ENCODE peak calls at places on chromosomes 5 and 9, in eight cellular contexts. One of them, this sample, is unnamed.

GRCh38 chr9:109248133-109248581 is 72.7 kb downstream of the EPB41L4B start:
- DNase-seq in HTR-8/SVneo: no peak
- DNase-seq in brain microvascular endothelial cell: peak
- DNase-seq in activated gamma-delta T cell: no peak
- DNase-seq in non-pigmented ciliary epithelial cell: no peak
- DNase-seq in ACHN: no peak
- DNase-seq in amniotic epithelial cell: peak
- DNase-seq in activated CD4-positive, alpha-beta T cell treated with anti-CD3 and anti-CD28 coated beads, Interleukin-2, amount 50 U/mL, for 24 hours: no peak
- DNase-seq in this sample: no peak

GRCh38 chr9:86511614-86512360 is 157.6 kb upstream of the TUT7 start:
- DNase-seq in HTR-8/SVneo: no peak
- DNase-seq in brain microvascular endothelial cell: no peak
- DNase-seq in activated gamma-delta T cell: no peak
- DNase-seq in non-pigmented ciliary epithelial cell: no peak
- DNase-seq in ACHN: no peak
- DNase-seq in amniotic epithelial cell: no peak
- DNase-seq in activated CD4-positive, alpha-beta T cell treated with anti-CD3 and anti-CD28 coated beads, Interleukin-2, amount 50 U/mL, for 24 hours: no peak
- DNase-seq in this sample: no peak

GRCh38 chr5:32172908-32173393 is 1.2 kb downstream of the GOLPH3 start:
- DNase-seq in HTR-8/SVneo: no peak
- DNase-seq in brain microvascular endothelial cell: no peak
- DNase-seq in activated gamma-delta T cell: no peak
- DNase-seq in non-pigmented ciliary epithelial cell: no peak
- DNase-seq in ACHN: no peak
- DNase-seq in amniotic epithelial cell: no peak
- DNase-seq in activated CD4-positive, alpha-beta T cell treated with anti-CD3 and anti-CD28 coated beads, Interleukin-2, amount 50 U/mL, for 24 hours: no peak
- DNase-seq in this sample: no peak

GRCh38 chr9:69745716-69746538 is 13.9 kb downstream of the PTAR1 start:
- DNase-seq in HTR-8/SVneo: no peak
- DNase-seq in brain microvascular endothelial cell: no peak
- DNase-seq in activated gamma-delta T cell: no peak
- DNase-seq in non-pigmented ciliary epithelial cell: no peak
- DNase-seq in ACHN: peak
- DNase-seq in amniotic epithelial cell: no peak
- DNase-seq in activated CD4-positive, alpha-beta T cell treated with anti-CD3 and anti-CD28 coated beads, Interleukin-2, amount 50 U/mL, for 24 hours: no peak
- DNase-seq in this sample: no peak

GRCh38 chr9:32551491-32552049 is 557 bp upstream of the SMIM27 start:
- DNase-seq in HTR-8/SVneo: no peak
- DNase-seq in brain microvascular endothelial cell: peak
- DNase-seq in activated gamma-delta T cell: no peak
- DNase-seq in non-pigmented ciliary epithelial cell: no peak
- DNase-seq in ACHN: peak
- DNase-seq in amniotic epithelial cell: peak
- DNase-seq in activated CD4-positive, alpha-beta T cell treated with anti-CD3 and anti-CD28 coated beads, Interleukin-2, amount 50 U/mL, for 24 hours: peak
- DNase-seq in this sample: no peak

GRCh38 chr9:36831381-36832231 is 202.5 kb downstream of the PAX5 start:
- DNase-seq in HTR-8/SVneo: no peak
- DNase-seq in brain microvascular endothelial cell: no peak
- DNase-seq in activated gamma-delta T cell: no peak
- DNase-seq in non-pigmented ciliary epithelial cell: no peak
- DNase-seq in ACHN: no peak
- DNase-seq in amniotic epithelial cell: no peak
- DNase-seq in activated CD4-positive, alpha-beta T cell treated with anti-CD3 and anti-CD28 coated beads, Interleukin-2, amount 50 U/mL, for 24 hours: no peak
- DNase-seq in this sample: no peak

GRCh38 chr9:133109931-133110650 is 10.9 kb downstream of the RALGDS start:
- DNase-seq in HTR-8/SVneo: no peak
- DNase-seq in brain microvascular endothelial cell: no peak
- DNase-seq in activated gamma-delta T cell: no peak
- DNase-seq in non-pigmented ciliary epithelial cell: no peak
- DNase-seq in ACHN: no peak
- DNase-seq in amniotic epithelial cell: no peak
- DNase-seq in activated CD4-positive, alpha-beta T cell treated with anti-CD3 and anti-CD28 coated beads, Interleukin-2, amount 50 U/mL, for 24 hours: no peak
- DNase-seq in this sample: no peak

GRCh38 chr9:82397534-82397933 is 409.0 kb downstream of the SPATA31D1 start:
- DNase-seq in HTR-8/SVneo: no peak
- DNase-seq in brain microvascular endothelial cell: no peak
- DNase-seq in activated gamma-delta T cell: no peak
- DNase-seq in non-pigmented ciliary epithelial cell: no peak
- DNase-seq in ACHN: no peak
- DNase-seq in amniotic epithelial cell: no peak
- DNase-seq in activated CD4-positive, alpha-beta T cell treated with anti-CD3 and anti-CD28 coated beads, Interleukin-2, amount 50 U/mL, for 24 hours: no peak
- DNase-seq in this sample: no peak

GRCh38 chr5:79499640-79500273 is 14.2 kb downstream of the HOMER1 start:
- DNase-seq in HTR-8/SVneo: no peak
- DNase-seq in brain microvascular endothelial cell: no peak
- DNase-seq in activated gamma-delta T cell: no peak
- DNase-seq in non-pigmented ciliary epithelial cell: no peak
- DNase-seq in ACHN: no peak
- DNase-seq in amniotic epithelial cell: peak
- DNase-seq in activated CD4-positive, alpha-beta T cell treated with anti-CD3 and anti-CD28 coated beads, Interleukin-2, amount 50 U/mL, for 24 hours: no peak
- DNase-seq in this sample: no peak

GRCh38 chr9:77423841-77424240 is 224.3 kb downstream of the GNA14 start:
- DNase-seq in HTR-8/SVneo: no peak
- DNase-seq in brain microvascular endothelial cell: no peak
- DNase-seq in activated gamma-delta T cell: no peak
- DNase-seq in non-pigmented ciliary epithelial cell: no peak
- DNase-seq in ACHN: no peak
- DNase-seq in amniotic epithelial cell: no peak
- DNase-seq in activated CD4-positive, alpha-beta T cell treated with anti-CD3 and anti-CD28 coated beads, Interleukin-2, amount 50 U/mL, for 24 hours: no peak
- DNase-seq in this sample: no peak

GRCh38 chr5:54540286-54540685 is 22.7 kb downstream of the SNX18 start:
- DNase-seq in HTR-8/SVneo: no peak
- DNase-seq in brain microvascular endothelial cell: no peak
- DNase-seq in activated gamma-delta T cell: no peak
- DNase-seq in non-pigmented ciliary epithelial cell: no peak
- DNase-seq in ACHN: no peak
- DNase-seq in amniotic epithelial cell: no peak
- DNase-seq in activated CD4-positive, alpha-beta T cell treated with anti-CD3 and anti-CD28 coated beads, Interleukin-2, amount 50 U/mL, for 24 hours: no peak
- DNase-seq in this sample: no peak

GRCh38 chr5:122078116-122078865 is at the start of gene LOX:
- DNase-seq in HTR-8/SVneo: peak
- DNase-seq in brain microvascular endothelial cell: peak
- DNase-seq in activated gamma-delta T cell: no peak
- DNase-seq in non-pigmented ciliary epithelial cell: peak
- DNase-seq in ACHN: peak
- DNase-seq in amniotic epithelial cell: peak
- DNase-seq in activated CD4-positive, alpha-beta T cell treated with anti-CD3 and anti-CD28 coated beads, Interleukin-2, amount 50 U/mL, for 24 hours: no peak
- DNase-seq in this sample: no peak

GRCh38 chr5:64612349-64612961 is 77.8 kb upstream of the SHISAL2B start:
- DNase-seq in HTR-8/SVneo: peak
- DNase-seq in brain microvascular endothelial cell: peak
- DNase-seq in activated gamma-delta T cell: no peak
- DNase-seq in non-pigmented ciliary epithelial cell: peak
- DNase-seq in ACHN: peak
- DNase-seq in amniotic epithelial cell: peak
- DNase-seq in activated CD4-positive, alpha-beta T cell treated with anti-CD3 and anti-CD28 coated beads, Interleukin-2, amount 50 U/mL, for 24 hours: no peak
- DNase-seq in this sample: peak

GRCh38 chr5:14144586-14145355 is 1.6 kb downstream of the TRIO start:
- DNase-seq in HTR-8/SVneo: no peak
- DNase-seq in brain microvascular endothelial cell: peak
- DNase-seq in activated gamma-delta T cell: peak
- DNase-seq in non-pigmented ciliary epithelial cell: no peak
- DNase-seq in ACHN: peak
- DNase-seq in amniotic epithelial cell: peak
- DNase-seq in activated CD4-positive, alpha-beta T cell treated with anti-CD3 and anti-CD28 coated beads, Interleukin-2, amount 50 U/mL, for 24 hours: no peak
- DNase-seq in this sample: no peak

GRCh38 chr5:6760003-6760402 is 46.8 kb downstream of the TENT4A start:
- DNase-seq in HTR-8/SVneo: no peak
- DNase-seq in brain microvascular endothelial cell: no peak
- DNase-seq in activated gamma-delta T cell: no peak
- DNase-seq in non-pigmented ciliary epithelial cell: no peak
- DNase-seq in ACHN: no peak
- DNase-seq in amniotic epithelial cell: no peak
- DNase-seq in activated CD4-positive, alpha-beta T cell treated with anti-CD3 and anti-CD28 coated beads, Interleukin-2, amount 50 U/mL, for 24 hours: no peak
- DNase-seq in this sample: no peak

GRCh38 chr5:178576591-178577351 is 13.4 kb downstream of the COL23A1 start:
- DNase-seq in HTR-8/SVneo: no peak
- DNase-seq in brain microvascular endothelial cell: no peak
- DNase-seq in activated gamma-delta T cell: no peak
- DNase-seq in non-pigmented ciliary epithelial cell: no peak
- DNase-seq in ACHN: no peak
- DNase-seq in amniotic epithelial cell: no peak
- DNase-seq in activated CD4-positive, alpha-beta T cell treated with anti-CD3 and anti-CD28 coated beads, Interleukin-2, amount 50 U/mL, for 24 hours: no peak
- DNase-seq in this sample: no peak

GRCh38 chr5:18744990-18745590 is 1110.8 kb downstream of the TAF11L14 start:
- DNase-seq in HTR-8/SVneo: no peak
- DNase-seq in brain microvascular endothelial cell: no peak
- DNase-seq in activated gamma-delta T cell: no peak
- DNase-seq in non-pigmented ciliary epithelial cell: no peak
- DNase-seq in ACHN: peak
- DNase-seq in amniotic epithelial cell: no peak
- DNase-seq in activated CD4-positive, alpha-beta T cell treated with anti-CD3 and anti-CD28 coated beads, Interleukin-2, amount 50 U/mL, for 24 hours: no peak
- DNase-seq in this sample: no peak